ENCODE peak calls at places on chromosomes 4 and X, in seven cellular contexts. C, T, K, Q, A, H and I are unnamed samples.

GRCh38 chr4:143389543-143390195 is 53.0 kb downstream of the GAB1 start:
- DNase-seq in K (no peak), H (no peak), T (no peak), C (no peak), A (no peak), Q (no peak), I (no peak)

GRCh38 chrX:37759878-37760418 is 19.9 kb upstream of the CYBB start:
- DNase-seq in C (no peak), Q (no peak), T (no peak), K (no peak), H (peak; percentile 13), A (no peak), I (no peak)

GRCh38 chr4:87849612-87850011 is 16.8 kb downstream of the MEPE start:
- DNase-seq in K (no peak), C (no peak), Q (no peak), H (no peak), T (no peak), A (no peak), I (no peak)

GRCh38 chrX:37796805-37797204 is 16.9 kb downstream of the CYBB start:
- DNase-seq in H (no peak), T (peak; percentile 15), A (no peak), K (peak; percentile 48), C (no peak), Q (no peak), I (no peak)

GRCh38 chr4:7358100-7358735 is 76.5 kb downstream of the PSAPL1 start:
- DNase-seq in T (no peak), A (no peak), C (no peak), H (no peak), Q (peak; percentile 10), K (peak; percentile 67), I (no peak)

GRCh38 chrX:68827848-68828562 is 816 bp upstream of the EFNB1 start:
- DNase-seq in H (peak; percentile 60), T (peak; percentile 88), Q (peak; percentile 30), A (peak; percentile 82), K (peak; percentile 89), C (peak; percentile 69), I (peak; percentile 83)

GRCh38 chrX:153708415-153708814 is 15.8 kb downstream of the BCAP31 start:
- DNase-seq in T (peak; percentile 81), K (peak; percentile 89), Q (no peak), H (peak; percentile 76), C (no peak), A (peak; percentile 78), I (peak; percentile 82)

GRCh38 chr4:48428926-48429325 is 54.2 kb upstream of the SLC10A4 start:
- DNase-seq in T (no peak), Q (no peak), C (no peak), H (no peak), K (no peak), A (no peak), I (no peak)

GRCh38 chrX:123822965-123823364 is 36.9 kb upstream of the XIAP start:
- DNase-seq in C (no peak), Q (no peak), T (no peak), K (no peak), A (no peak), H (no peak), I (no peak)

GRCh38 chr4:139416073-139416673 is 37.7 kb upstream of the RAB33B start:
- DNase-seq in Q (no peak), T (no peak), K (no peak), H (peak; percentile 31), C (no peak), A (no peak), I (no peak)

GRCh38 chr4:119604266-119604665 is 24.3 kb downstream of the PDE5A start:
- DNase-seq in A (no peak), C (no peak), T (no peak), Q (no peak), H (no peak), K (no peak), I (no peak)

GRCh38 chr4:114378306-114378903 is 220.2 kb upstream of the UGT8 start:
- DNase-seq in C (no peak), T (no peak), K (no peak), A (no peak), Q (no peak), H (no peak), I (peak; percentile 20)

GRCh38 chr4:119103263-119103662 is 32.4 kb upstream of the MYOZ2 start:
- DNase-seq in K (peak; percentile 58), Q (no peak), C (no peak), H (no peak), T (peak; percentile 41), A (no peak), I (no peak)

GRCh38 chrX:32744906-32745305 is 466.4 kb downstream of the DMD start:
- DNase-seq in Q (no peak), K (no peak), A (no peak), T (no peak), H (no peak), C (no peak), I (no peak)

GRCh38 chr4:141851246-141851891 is 215.0 kb downstream of the IL15 start:
- DNase-seq in T (no peak), K (no peak), H (no peak), Q (no peak), A (no peak), C (no peak), I (no peak)
- H3K27ac ChIP-seq in T (no peak overlapping the region), K (no peak overlapping the region), H (no peak overlapping the region), Q (no peak overlapping the region), A (no peak overlapping the region), C (no peak overlapping the region), I (no peak overlapping the region)

GRCh38 chr4:145887241-145887964 is 51.2 kb downstream of the ZNF827 start:
- DNase-seq in K (no peak), H (no peak), Q (no peak), A (no peak), T (no peak), C (no peak), I (no peak)

GRCh38 chr4:145891958-145892357 is 46.7 kb downstream of the ZNF827 start:
- DNase-seq in H (peak; percentile 21), K (no peak), A (peak; percentile 69), Q (no peak), C (no peak), T (no peak), I (no peak)

GRCh38 chr4:145886871-145887240 is 51.8 kb downstream of the ZNF827 start:
- DNase-seq in T (no peak), A (no peak), Q (no peak), K (no peak), H (no peak), C (no peak), I (no peak)

GRCh38 chr4:145888393-145888792 is 50.2 kb downstream of the ZNF827 start:
- DNase-seq in C (no peak), T (no peak), Q (no peak), K (no peak), A (no peak), H (no peak), I (no peak)

GRCh38 chr4:145890689-145891088 is 47.9 kb downstream of the ZNF827 start:
- DNase-seq in H (no peak), C (no peak), K (no peak), Q (no peak), A (no peak), T (no peak), I (no peak)
- H3K4me1 ChIP-seq in H (no peaks in the 10 kb centered on the region), C (peaks cover 17% of the 10 kb centered on the region), K (peaks cover 30% of the 10 kb centered on the region), Q (peaks cover 31% of the 10 kb centered on the region), A (peaks cover 26% of the 10 kb centered on the region), T (peaks cover 10% of the 10 kb centered on the region), I (no peaks in the 10 kb centered on the region)

DNA sequence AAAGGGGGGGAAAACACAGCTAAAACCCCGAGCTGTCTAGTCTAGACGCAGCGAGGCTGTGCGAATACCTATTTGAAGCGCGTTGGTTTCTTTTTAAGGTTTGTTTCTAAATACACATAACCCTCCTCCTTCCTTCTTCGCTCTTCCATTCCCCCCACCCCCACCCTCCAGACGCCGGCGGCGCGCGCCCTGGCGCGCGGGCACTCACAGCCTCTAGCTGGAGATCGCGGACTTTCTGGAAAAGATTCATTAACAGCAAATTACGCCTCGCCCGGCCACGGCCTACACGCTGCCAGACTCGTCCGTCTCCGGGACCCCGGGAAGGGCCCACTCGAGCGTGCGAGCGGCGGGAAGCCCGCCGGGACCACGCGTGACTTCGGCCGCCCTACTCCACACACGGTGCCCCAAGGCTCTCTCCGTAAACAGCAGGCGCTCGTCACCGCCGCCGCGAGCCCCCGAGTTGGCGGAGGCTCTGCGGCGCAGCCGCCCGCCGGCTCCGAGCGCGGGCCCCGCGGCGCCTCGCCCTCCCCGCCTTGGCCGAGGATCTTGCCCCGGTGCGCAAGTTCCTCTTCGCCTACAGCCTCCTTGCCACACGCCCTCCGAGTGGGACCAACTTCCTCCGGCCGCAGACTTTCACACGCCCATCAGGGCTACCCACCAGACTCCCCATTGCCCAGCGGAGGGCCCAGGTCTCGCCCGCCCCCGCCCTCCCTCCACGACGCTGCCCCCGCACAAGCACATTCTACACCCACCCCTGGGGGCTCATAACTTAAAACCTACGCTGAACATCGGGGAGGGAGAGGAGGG is 2.0 kb downstream of the BCOR start:
- DNase-seq in Q (no peak), A (peak; percentile 38), H (no peak), C (no peak), K (no peak), T (no peak), I (no peak)
- H3K27ac ChIP-seq in Q (peak overlapping the region; percentile 68), A (no peak overlapping the region), H (peak overlapping the region; percentile 88), C (peak overlapping the region; percentile 53), K (peak overlapping the region; percentile 91), T (peak overlapping the region; percentile 94), I (peak overlapping the region; percentile 89)

GRCh38 chr4:184816962-184817361 is 8.8 kb downstream of the ACSL1 start:
- DNase-seq in K (no peak), Q (no peak), A (no peak), C (no peak), T (no peak), H (no peak), I (no peak)
- H3K4me1 ChIP-seq in K (peaks cover 74% of the 10 kb centered on the region), Q (peaks cover 43% of the 10 kb centered on the region), A (no peaks in the 10 kb centered on the region), C (peaks cover 6% of the 10 kb centered on the region), T (peaks cover 26% of the 10 kb centered on the region), H (peaks cover 51% of the 10 kb centered on the region), I (peaks cover 55% of the 10 kb centered on the region)

GRCh38 chr4:128924951-128925350 is 115.5 kb downstream of the JADE1 start:
- DNase-seq in C (no peak), Q (no peak), T (no peak), H (no peak), A (no peak), K (no peak), I (no peak)
- H3K27ac ChIP-seq in C (no peak overlapping the region), Q (no peak overlapping the region), T (no peak overlapping the region), H (no peak overlapping the region), A (no peak overlapping the region), K (no peak overlapping the region), I (no peak overlapping the region)

GRCh38 chr4:184282895-184283654 is 65.4 kb upstream of the ENPP6 start:
- DNase-seq in T (peak; percentile 22), C (no peak), Q (no peak), H (no peak), K (no peak), A (no peak), I (no peak)
- H3K4me1 ChIP-seq in T (peaks cover 38% of the 10 kb centered on the region), C (peaks cover 34% of the 10 kb centered on the region), Q (peaks cover 4% of the 10 kb centered on the region), H (no peaks in the 10 kb centered on the region), K (peaks cover 10% of the 10 kb centered on the region), A (no peaks in the 10 kb centered on the region), I (peaks cover 14% of the 10 kb centered on the region)